ENCODE peak calls at places on chromosomes 16 and 17, in four cellular contexts. One of them, this sample, is unnamed. For H3K9me3 and H3K4me1, the result is how much of the 10 kb centered on the place peaks cover.

GRCh38 chr16:46562979-46563378 is 58.2 kb downstream of the SHCBP1 start:
- DNase-seq in A549: no peak
- DNase-seq in neural progenitor cell: no peak
- DNase-seq in mucosa of descending colon: no peak
- DNase-seq in this sample: no peak

GRCh38 chr17:31491794-31492171 is 100.3 kb downstream of the RAB11FIP4 start:
- DNase-seq in mucosa of descending colon: peak
- DNase-seq in A549: no peak
- DNase-seq in neural progenitor cell: no peak
- DNase-seq in this sample: no peak

GRCh38 chr17:63828936-63829335 is 1.5 kb upstream of the FTSJ3 start:
- DNase-seq in mucosa of descending colon: no peak
- DNase-seq in A549: no peak
- DNase-seq in neural progenitor cell: no peak
- DNase-seq in this sample: no peak

GRCh38 chr17:46930083-46930482 is 7.1 kb downstream of the GOSR2 start:
- DNase-seq in A549: no peak
- DNase-seq in mucosa of descending colon: no peak
- DNase-seq in neural progenitor cell: no peak
- DNase-seq in this sample: no peak

GRCh38 chr17:61720016-61720795 is 129.2 kb upstream of the NACA2 start:
- DNase-seq in neural progenitor cell: no peak
- DNase-seq in mucosa of descending colon: no peak
- DNase-seq in A549: no peak
- DNase-seq in this sample: no peak

GRCh38 chr17:58528443-58528842 is 14.0 kb upstream of the MTMR4 start:
- DNase-seq in mucosa of descending colon: no peak
- DNase-seq in A549: no peak
- DNase-seq in neural progenitor cell: no peak
- DNase-seq in this sample: no peak

GRCh38 chr16:49484936-49485335 is 111.3 kb downstream of the C16orf78 start:
- DNase-seq in A549: no peak
- DNase-seq in mucosa of descending colon: peak
- DNase-seq in neural progenitor cell: no peak
- DNase-seq in this sample: no peak

GRCh38 chr17:63697341-63698286 is 2.3 kb downstream of the LIMD2 start:
- DNase-seq in mucosa of descending colon: peak
- DNase-seq in neural progenitor cell: peak
- DNase-seq in A549: peak
- DNase-seq in this sample: no peak

GRCh38 chr17:50276588-50277356 is 2.5 kb downstream of the TMEM92 start:
- DNase-seq in neural progenitor cell: no peak
- DNase-seq in mucosa of descending colon: peak
- DNase-seq in A549: no peak
- DNase-seq in this sample: no peak

GRCh38 chr17:49285716-49286115 is 55.1 kb upstream of the PHOSPHO1 start:
- DNase-seq in A549: no peak
- DNase-seq in mucosa of descending colon: no peak
- DNase-seq in neural progenitor cell: peak
- DNase-seq in this sample: no peak

GRCh38 chr17:78607061-78607460 is 29.9 kb upstream of the DNAH17 start:
- DNase-seq in A549: no peak
- DNase-seq in neural progenitor cell: peak
- DNase-seq in mucosa of descending colon: no peak
- DNase-seq in this sample: no peak

GRCh38 chr17:30234954-30235353 is 543 bp downstream of the SLC6A4 start:
- DNase-seq in mucosa of descending colon: no peak
- DNase-seq in neural progenitor cell: peak
- DNase-seq in A549: no peak
- DNase-seq in this sample: no peak

GRCh38 chr17:73838815-73839214 is 194.6 kb upstream of the SDK2 start:
- DNase-seq in mucosa of descending colon: no peak
- DNase-seq in A549: no peak
- DNase-seq in neural progenitor cell: no peak
- DNase-seq in this sample: no peak

GRCh38 chr17:73835605-73836004 is 191.4 kb upstream of the SDK2 start:
- DNase-seq in mucosa of descending colon: no peak
- DNase-seq in A549: no peak
- DNase-seq in neural progenitor cell: no peak
- DNase-seq in this sample: no peak

GRCh38 chr17:73840829-73841228 is 196.6 kb upstream of the SDK2 start:
- DNase-seq in neural progenitor cell: no peak
- DNase-seq in mucosa of descending colon: no peak
- DNase-seq in A549: no peak
- DNase-seq in this sample: no peak

GRCh38 chr17:73841431-73842060 is 197.3 kb upstream of the SDK2 start:
- DNase-seq in mucosa of descending colon: no peak
- DNase-seq in neural progenitor cell: peak
- DNase-seq in A549: peak
- DNase-seq in this sample: no peak
- TF ChIP-seq CTCF in mucosa of descending colon: peak
- TF ChIP-seq CTCF in neural progenitor cell: peak
- TF ChIP-seq CTCF in A549: peak
- TF ChIP-seq CTCF in this sample: no peak

DNA sequence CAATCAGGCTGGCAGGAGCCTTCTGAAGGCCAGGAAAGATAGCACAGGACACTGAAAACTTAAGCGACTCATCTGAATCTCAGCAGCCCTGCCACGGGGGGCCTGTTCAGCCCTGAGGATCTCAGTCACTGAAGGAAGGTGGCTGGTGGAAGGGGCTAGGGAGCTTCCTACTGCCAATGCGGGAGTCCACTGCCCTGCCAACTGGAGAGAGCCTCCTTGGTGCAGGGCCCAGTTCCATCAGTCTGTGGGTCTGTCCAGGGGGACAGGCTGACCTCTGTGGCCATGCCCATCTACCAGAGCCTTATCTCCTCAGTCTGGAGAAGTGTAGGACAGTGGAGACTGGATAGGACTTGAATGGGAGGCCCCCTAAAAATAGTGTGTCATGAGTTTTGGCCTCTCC is 1851.6 kb downstream of the TP53TG3F start:
- DNase-seq in A549: no peak
- DNase-seq in mucosa of descending colon: no peak
- DNase-seq in neural progenitor cell: no peak
- DNase-seq in this sample: no peak
- H3K9me3 ChIP-seq in A549: under half
- H3K9me3 ChIP-seq in mucosa of descending colon: half or more
- H3K9me3 ChIP-seq in neural progenitor cell: under half
- H3K9me3 ChIP-seq in this sample: under half

DNA sequence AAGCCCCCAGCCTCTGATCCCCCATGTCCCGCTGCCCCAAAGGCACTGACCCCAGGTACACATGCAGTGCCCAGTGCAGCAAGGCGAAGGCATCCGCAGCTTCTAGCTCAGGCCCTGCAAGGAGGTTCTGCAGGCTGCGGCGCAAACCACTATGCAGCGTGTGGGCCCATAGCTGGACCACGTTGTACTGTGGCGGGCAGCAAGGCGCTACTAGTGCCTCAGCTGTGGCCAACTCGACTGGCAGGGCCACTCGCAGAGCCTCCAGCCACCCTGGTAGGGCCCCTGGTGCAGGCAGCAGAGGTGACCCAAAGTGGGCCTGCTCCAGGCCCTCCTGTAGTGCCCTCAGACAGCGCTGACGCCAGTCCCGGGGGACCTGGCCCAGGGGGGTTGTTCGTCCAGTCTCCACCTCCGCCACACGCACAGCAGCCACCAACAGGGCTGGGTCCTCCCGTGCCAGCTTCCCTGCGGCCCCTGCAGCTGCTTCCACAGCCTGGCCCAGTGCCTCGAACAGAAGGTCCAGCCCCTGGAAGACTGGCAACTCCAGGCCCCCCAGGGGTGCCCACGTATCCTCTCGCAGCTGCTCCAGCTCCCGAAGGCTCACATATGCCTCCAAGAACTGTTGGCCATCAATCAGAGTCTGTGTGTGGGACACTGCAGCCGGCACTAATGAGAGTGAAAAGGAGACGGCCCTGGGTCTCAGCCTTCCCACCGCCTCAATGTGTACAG is 2.6 kb downstream of the EXOC3L1 start:
- DNase-seq in neural progenitor cell: no peak
- DNase-seq in mucosa of descending colon: no peak
- DNase-seq in A549: no peak
- DNase-seq in this sample: no peak
- H3K4me1 ChIP-seq in neural progenitor cell: under half
- H3K4me1 ChIP-seq in mucosa of descending colon: under half
- H3K4me1 ChIP-seq in A549: under half
- H3K4me1 ChIP-seq in this sample: under half

GRCh38 chr17:3907483-3908216 is 8.6 kb downstream of the P2RX1 start:
- DNase-seq in A549: no peak
- DNase-seq in neural progenitor cell: peak
- DNase-seq in mucosa of descending colon: no peak
- DNase-seq in this sample: no peak
- TF ChIP-seq CTCF in A549: peak
- TF ChIP-seq CTCF in neural progenitor cell: peak
- TF ChIP-seq CTCF in mucosa of descending colon: no peak
- TF ChIP-seq CTCF in this sample: no peak

GRCh38 chr17:6780886-6781285 is 4.9 kb downstream of the FBXO39 start:
- DNase-seq in A549: no peak
- DNase-seq in neural progenitor cell: no peak
- DNase-seq in mucosa of descending colon: no peak
- DNase-seq in this sample: no peak

GRCh38 chr17:6780001-6780400 is 4.0 kb downstream of the FBXO39 start:
- DNase-seq in neural progenitor cell: no peak
- DNase-seq in A549: no peak
- DNase-seq in mucosa of descending colon: no peak
- DNase-seq in this sample: no peak

GRCh38 chr17:6779411-6779810 is 3.4 kb downstream of the FBXO39 start:
- DNase-seq in mucosa of descending colon: no peak
- DNase-seq in A549: no peak
- DNase-seq in neural progenitor cell: no peak
- DNase-seq in this sample: no peak

GRCh38 chr17:6772016-6772415 is 4.0 kb upstream of the FBXO39 start:
- DNase-seq in mucosa of descending colon: no peak
- DNase-seq in A549: no peak
- DNase-seq in neural progenitor cell: no peak
- DNase-seq in this sample: no peak

GRCh38 chr17:6775871-6776405 is at the start of gene FBXO39:
- DNase-seq in A549: no peak
- DNase-seq in mucosa of descending colon: no peak
- DNase-seq in neural progenitor cell: peak
- DNase-seq in this sample: no peak
- H3K9me3 ChIP-seq in A549: under half
- H3K9me3 ChIP-seq in mucosa of descending colon: under half
- H3K9me3 ChIP-seq in neural progenitor cell: under half
- H3K9me3 ChIP-seq in this sample: under half

GRCh38 chr16:81790772-81791171 is 11.7 kb downstream of the PLCG2 start:
- DNase-seq in neural progenitor cell: no peak
- DNase-seq in mucosa of descending colon: no peak
- DNase-seq in A549: no peak
- DNase-seq in this sample: no peak
- H3K4me1 ChIP-seq in neural progenitor cell: under half
- H3K4me1 ChIP-seq in mucosa of descending colon: under half
- H3K4me1 ChIP-seq in A549: under half
- H3K4me1 ChIP-seq in this sample: under half

DNA sequence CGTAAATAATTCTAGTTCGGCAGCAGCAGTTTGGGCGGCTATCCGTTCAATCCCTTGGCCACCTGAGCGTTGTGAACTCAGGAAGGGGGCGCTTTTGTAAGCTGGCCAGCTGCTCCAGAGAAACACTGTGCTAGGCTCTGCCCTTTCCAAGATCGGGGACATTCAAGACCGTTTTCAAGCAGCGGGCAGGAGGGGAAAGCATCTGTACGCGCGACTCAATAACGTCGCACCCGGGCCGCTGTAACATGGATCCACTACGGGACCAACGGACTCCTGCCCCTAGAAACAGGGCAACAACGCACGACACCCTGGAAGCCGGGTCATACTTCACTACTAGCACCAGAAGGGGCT is 463 bp downstream of the TOP2A start:
- DNase-seq in A549: no peak
- DNase-seq in mucosa of descending colon: no peak
- DNase-seq in neural progenitor cell: peak
- DNase-seq in this sample: no peak
- TF ChIP-seq CTCF in A549: no peak
- TF ChIP-seq CTCF in mucosa of descending colon: no peak
- TF ChIP-seq CTCF in neural progenitor cell: peak
- TF ChIP-seq CTCF in this sample: no peak

GRCh38 chr17:54727624-54728023 is 173.0 kb upstream of the TOM1L1 start:
- DNase-seq in mucosa of descending colon: no peak
- DNase-seq in A549: no peak
- DNase-seq in neural progenitor cell: peak
- DNase-seq in this sample: no peak
- H3K9me3 ChIP-seq in mucosa of descending colon: under half
- H3K9me3 ChIP-seq in A549: under half
- H3K9me3 ChIP-seq in neural progenitor cell: under half
- H3K9me3 ChIP-seq in this sample: under half

This sample was measured in vagina.